ENCODE peak calls at places on chromosomes 16 and 17, in five cellular contexts. L is thyroid gland; V is heart left ventricle; A is CD4-positive, alpha-beta memory T cell; P is A549. W is an unnamed sample.
A peak's percentile ranks its signal among the peaks of the same experiment; 100 is the strongest.

GRCh38 chr17:72860778-72861177 is 231.7 kb downstream of the SLC39A11 start:
- DNase-seq in V (no peak), A (no peak), P (no peak), L (no peak), W (no peak)

GRCh38 chr16:715448-716249 is 731 bp downstream of the METRN start:
- DNase-seq in L (peak; percentile 35), A (no peak), P (peak; percentile 61), V (no peak), W (no peak)

GRCh38 chr17:62366191-62366590 is 14.2 kb upstream of the EFCAB3 start:
- DNase-seq in P (no peak), V (no peak), L (no peak), A (no peak), W (no peak)

GRCh38 chr16:28193530-28194423 is 18.0 kb downstream of the XPO6 start:
- DNase-seq in L (no peak), V (no peak), P (peak; percentile 59), A (peak; percentile 80), W (no peak)

GRCh38 chr16:66236301-66236700 is 130.2 kb upstream of the CDH5 start:
- DNase-seq in A (no peak), L (no peak), P (no peak), V (no peak), W (no peak)

GRCh38 chr16:73289232-73289631 is 241.3 kb upstream of the ZFHX3 start:
- DNase-seq in L (no peak), P (no peak), A (no peak), V (no peak), W (no peak)

GRCh38 chr17:80195671-80196529 is 24.2 kb downstream of the SGSH start:
- DNase-seq in V (no peak), L (no peak), P (no peak), A (peak; percentile 44), W (peak; percentile 52)

GRCh38 chr17:21573961-21574610 is 118.2 kb upstream of the KCNJ18 start:
- DNase-seq in P (no peak), L (peak; percentile 46), V (peak; percentile 82), A (peak; percentile 49), W (peak; percentile 19)

GRCh38 chr17:47847341-47848197 is 3.4 kb downstream of the SP6 start:
- DNase-seq in P (no peak), V (no peak), A (no peak), L (peak; percentile 17), W (no peak)

GRCh38 chr17:15886221-15886620 is 58.7 kb upstream of the ADORA2B start:
- DNase-seq in P (no peak), L (no peak), A (no peak), V (no peak), W (no peak)

GRCh38 chr17:81854974-81855774 is 5.2 kb downstream of the P4HB start:
- DNase-seq in V (no peak), L (no peak), A (no peak), P (no peak), W (no peak)

GRCh38 chr17:40317345-40317873 is 8.4 kb downstream of the RARA start:
- DNase-seq in A (peak; percentile 64), L (peak; percentile 56), P (peak; percentile 86), V (peak; percentile 67), W (no peak)
- H3K4me1 ChIP-seq in A (peaks cover 72% of the 10 kb centered on the region), L (peaks cover 87% of the 10 kb centered on the region), P (peaks cover 86% of the 10 kb centered on the region), V (peaks cover 83% of the 10 kb centered on the region), W (peaks cover 62% of the 10 kb centered on the region)

GRCh38 chr17:628089-628488 is 86.5 kb downstream of the VPS53 start:
- DNase-seq in P (no peak), L (no peak), A (no peak), V (no peak), W (no peak)

GRCh38 chr17:622356-622755 is 92.3 kb downstream of the VPS53 start:
- DNase-seq in P (peak; percentile 66), V (no peak), A (no peak), L (no peak), W (no peak)

GRCh38 chr17:623121-623520 is 91.5 kb downstream of the VPS53 start:
- DNase-seq in P (no peak), L (no peak), V (no peak), A (no peak), W (no peak)

GRCh38 chr17:627051-627450 is 87.6 kb downstream of the VPS53 start:
- DNase-seq in V (no peak), P (peak; percentile 22), L (no peak), A (no peak), W (no peak)

DNA sequence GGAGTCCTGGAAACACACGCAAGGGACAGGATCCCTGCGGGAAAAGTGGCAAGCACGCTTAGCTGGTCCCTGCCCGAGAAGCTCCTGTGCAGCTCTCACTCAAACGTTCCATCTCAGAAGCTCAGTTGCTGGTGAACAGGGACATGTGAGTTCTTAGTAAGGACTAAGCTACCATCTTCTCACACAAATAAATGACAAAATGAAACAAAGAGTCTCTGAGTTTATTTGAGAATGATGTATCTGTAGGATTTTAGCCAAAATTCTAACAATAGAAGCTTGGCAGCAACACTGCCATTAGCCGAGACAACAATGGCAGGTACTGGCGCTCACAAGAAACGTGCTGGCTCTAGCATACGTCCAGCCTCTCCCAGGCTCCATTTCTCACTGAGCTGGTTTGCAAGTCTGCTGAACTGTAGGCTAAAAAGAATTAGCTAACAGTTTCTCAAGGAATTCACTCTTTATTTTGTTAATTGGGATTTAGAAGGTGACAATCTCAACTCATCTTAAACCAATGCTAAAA is 90.2 kb downstream of the VPS53 start:
- DNase-seq in L (no peak), V (peak; percentile 40), A (no peak), P (no peak), W (no peak)
- H3K4me3 ChIP-seq in L (no peak overlapping the region), V (no peak overlapping the region), A (no peak overlapping the region), P (no peak overlapping the region), W (no peak overlapping the region)

DNA sequence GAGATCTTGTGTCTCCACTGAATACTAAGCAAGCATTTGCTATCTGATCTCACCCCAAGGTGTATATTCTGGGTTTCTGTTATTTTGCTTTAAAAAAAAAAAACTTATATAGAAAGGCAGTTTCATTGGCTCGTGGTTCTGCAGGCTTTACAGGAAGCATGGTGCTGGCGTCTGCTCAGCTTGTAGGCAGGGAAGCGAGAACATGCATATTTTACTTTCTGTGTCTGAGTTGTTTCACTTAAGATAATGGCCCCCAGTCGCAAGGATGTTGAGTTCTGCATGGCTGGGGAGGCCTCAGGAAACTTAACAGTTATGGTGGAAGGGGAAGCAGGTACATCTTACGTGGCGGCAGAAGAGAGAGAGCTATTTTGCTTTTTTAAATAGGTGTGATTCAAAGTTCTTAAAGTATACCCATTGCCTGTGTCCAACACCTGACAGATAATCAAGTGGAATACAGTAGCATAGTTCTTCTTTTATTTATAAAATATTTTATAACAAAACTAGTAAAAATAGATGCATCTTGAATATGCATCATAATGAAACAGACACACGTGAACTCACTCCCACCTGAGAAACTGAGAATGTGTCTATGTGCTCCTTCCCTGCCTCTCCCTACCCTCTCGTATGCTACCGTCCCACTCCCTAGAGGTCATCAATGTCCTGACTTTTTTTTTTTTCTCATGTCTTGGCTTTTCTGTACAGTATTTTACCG is 15.4 kb upstream of the ARHGAP17 start:
- DNase-seq in L (no peak), P (no peak), V (no peak), A (peak; percentile 39), W (no peak)
- H3K27ac ChIP-seq in L (no peak overlapping the region), P (no peak overlapping the region), V (no peak overlapping the region), A (peak overlapping the region; percentile 39), W (peak overlapping the region; percentile 56)

GRCh38 chr17:50871898-50872297 is 5.7 kb upstream of the TOB1 start:
- DNase-seq in V (no peak), A (no peak), P (no peak), L (no peak), W (no peak)
- H3K4me1 ChIP-seq in V (peaks cover 19% of the 10 kb centered on the region), A (peaks cover 56% of the 10 kb centered on the region), P (peaks cover 15% of the 10 kb centered on the region), L (peaks cover 14% of the 10 kb centered on the region), W (peaks cover 46% of the 10 kb centered on the region)

GRCh38 chr17:2051388-2052237 is 3.3 kb upstream of the HIC1 start:
- DNase-seq in L (no peak), V (no peak), P (no peak), A (no peak), W (no peak)
- H3K4me3 ChIP-seq in L (no peak overlapping the region), V (no peak overlapping the region), P (peak overlapping the region; percentile 70), A (no peak overlapping the region), W (no peak overlapping the region)

GRCh38 chr17:57419940-57420522 is 163.7 kb downstream of the MSI2 start:
- DNase-seq in P (peak; percentile 28), V (no peak), A (no peak), L (no peak), W (no peak)

GRCh38 chr17:57420674-57421392 is 164.5 kb downstream of the MSI2 start:
- DNase-seq in V (no peak), L (no peak), P (no peak), A (no peak), W (no peak)

GRCh38 chr17:57423541-57423940 is 167.2 kb downstream of the MSI2 start:
- DNase-seq in V (no peak), A (no peak), P (no peak), L (no peak), W (no peak)

GRCh38 chr17:57422574-57423164 is 166.3 kb downstream of the MSI2 start:
- DNase-seq in L (peak; percentile 21), P (peak; percentile 31), V (peak; percentile 79), A (no peak), W (no peak)

DNA sequence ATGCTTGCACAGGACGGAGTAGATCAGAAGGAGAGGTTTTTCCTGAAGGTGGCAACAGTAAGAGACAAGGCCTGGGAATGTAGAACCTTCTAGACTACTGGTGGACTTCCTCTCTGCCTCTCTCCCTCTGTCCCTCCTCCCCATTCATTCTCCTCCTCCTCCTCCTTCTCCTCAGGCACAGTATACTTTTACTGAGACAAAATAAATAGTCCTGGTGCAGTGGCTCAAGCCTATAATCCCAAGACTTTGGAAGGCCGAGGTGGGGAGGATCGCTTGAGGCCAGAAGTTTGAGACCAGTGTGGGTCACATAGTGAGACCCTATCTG is 165.0 kb downstream of the MSI2 start:
- DNase-seq in P (no peak), V (no peak), A (no peak), L (no peak), W (no peak)
- H3K27ac ChIP-seq in P (no peak overlapping the region), V (no peak overlapping the region), A (no peak overlapping the region), L (no peak overlapping the region), W (no peak overlapping the region)

DNA sequence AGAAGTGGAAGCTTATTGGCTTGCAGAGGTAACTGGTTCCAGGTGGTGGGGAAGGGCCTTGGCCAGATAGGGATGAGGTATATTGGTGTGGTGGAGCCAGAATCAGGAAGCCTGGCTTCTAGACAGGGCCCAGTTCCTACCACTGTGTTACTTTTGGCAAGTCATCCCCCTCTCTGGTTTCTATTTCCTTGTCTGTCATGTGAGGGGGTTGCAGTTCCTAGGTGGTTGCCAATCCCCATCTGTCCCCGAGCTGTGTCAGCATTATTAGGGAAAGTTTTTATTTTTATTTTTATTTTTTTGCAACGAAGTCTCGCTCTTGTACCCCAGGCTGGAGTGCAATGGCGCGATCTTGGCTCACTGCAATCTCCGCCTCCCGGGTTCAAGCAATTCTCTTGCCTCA is 3.0 kb downstream of the SMCR8 start:
- DNase-seq in L (no peak), A (no peak), P (no peak), V (no peak), W (no peak)
- H3K4me1 ChIP-seq in L (peaks cover 30% of the 10 kb centered on the region), A (peaks cover 69% of the 10 kb centered on the region), P (peaks cover 35% of the 10 kb centered on the region), V (peaks cover 63% of the 10 kb centered on the region), W (peaks cover 56% of the 10 kb centered on the region)

GRCh38 chr16:67521095-67521804 is 7.4 kb upstream of the RIPOR1 start:
- DNase-seq in P (peak; percentile 96), A (peak; percentile 98), L (peak; percentile 96), V (peak; percentile 94), W (peak; percentile 96)

GRCh38 chr16:67517661-67518423 is 10.8 kb upstream of the RIPOR1 start:
- DNase-seq in L (no peak), P (no peak), A (no peak), V (no peak), W (no peak)

GRCh38 chr16:67516296-67517177 is 12.1 kb upstream of the RIPOR1 start:
- DNase-seq in V (no peak), P (peak; percentile 44), L (no peak), A (no peak), W (no peak)

GRCh38 chr16:67517178-67517492 is 11.5 kb upstream of the RIPOR1 start:
- DNase-seq in L (no peak), P (no peak), V (no peak), A (no peak), W (no peak)

GRCh38 chr16:67518676-67519075 is 10.0 kb upstream of the RIPOR1 start:
- DNase-seq in P (no peak), L (no peak), A (no peak), V (no peak), W (no peak)
- H3K4me3 ChIP-seq in P (no peak overlapping the region), L (no peak overlapping the region), A (no peak overlapping the region), V (no peak overlapping the region), W (no peak overlapping the region)